ENCODE peak calls at places on chromosomes 1 and 21, in seven cellular contexts. One of them, this sample, is unnamed.

GRCh38 chr1:155196893-155197638 is 10.6 kb downstream of the THBS3 start:
- DNase-seq in ovary: peak; percentile 86
- DNase-seq in OCI-LY7: no peak
- DNase-seq in Peyer's patch: peak; percentile 45
- DNase-seq in mammary epithelial cell: no peak
- DNase-seq in cardiac muscle cell: no peak
- DNase-seq in endothelial cell of umbilical vein: no peak
- DNase-seq in this sample: no peak

GRCh38 chr21:19123053-19123452 is 719.5 kb upstream of the TMPRSS15 start:
- DNase-seq in Peyer's patch: no peak
- DNase-seq in endothelial cell of umbilical vein: no peak
- DNase-seq in cardiac muscle cell: no peak
- DNase-seq in mammary epithelial cell: no peak
- DNase-seq in OCI-LY7: no peak
- DNase-seq in ovary: no peak
- DNase-seq in this sample: no peak

GRCh38 chr1:25435315-25436103 is 4.8 kb downstream of the MACO1 start:
- DNase-seq in cardiac muscle cell: peak; percentile 30
- DNase-seq in endothelial cell of umbilical vein: peak; percentile 12
- DNase-seq in mammary epithelial cell: peak; percentile 9
- DNase-seq in OCI-LY7: peak; percentile 22
- DNase-seq in ovary: no peak
- DNase-seq in Peyer's patch: no peak
- DNase-seq in this sample: no peak

GRCh38 chr1:165900576-165901380 is 73.4 kb downstream of the UCK2 start:
- DNase-seq in Peyer's patch: no peak
- DNase-seq in mammary epithelial cell: peak; percentile 78
- DNase-seq in ovary: peak; percentile 39
- DNase-seq in endothelial cell of umbilical vein: peak; percentile 90
- DNase-seq in cardiac muscle cell: peak; percentile 64
- DNase-seq in OCI-LY7: no peak
- DNase-seq in this sample: no peak

GRCh38 chr1:118974641-118975040 is 13.5 kb downstream of the TBX15 start:
- DNase-seq in endothelial cell of umbilical vein: no peak
- DNase-seq in OCI-LY7: no peak
- DNase-seq in Peyer's patch: no peak
- DNase-seq in mammary epithelial cell: no peak
- DNase-seq in cardiac muscle cell: no peak
- DNase-seq in ovary: no peak
- DNase-seq in this sample: no peak

GRCh38 chr1:165717918-165718515 is 19.7 kb upstream of the ALDH9A1 start:
- DNase-seq in cardiac muscle cell: peak; percentile 79
- DNase-seq in mammary epithelial cell: peak; percentile 52
- DNase-seq in endothelial cell of umbilical vein: peak; percentile 68
- DNase-seq in OCI-LY7: peak; percentile 74
- DNase-seq in Peyer's patch: peak; percentile 77
- DNase-seq in ovary: no peak
- DNase-seq in this sample: no peak

GRCh38 chr1:29643838-29644440 is 407.6 kb downstream of the PTPRU start:
- DNase-seq in OCI-LY7: no peak
- DNase-seq in Peyer's patch: no peak
- DNase-seq in cardiac muscle cell: no peak
- DNase-seq in endothelial cell of umbilical vein: no peak
- DNase-seq in ovary: no peak
- DNase-seq in mammary epithelial cell: no peak
- DNase-seq in this sample: no peak

GRCh38 chr1:41501581-41501980 is 17.1 kb upstream of the EDN2 start:
- DNase-seq in ovary: no peak
- DNase-seq in mammary epithelial cell: no peak
- DNase-seq in endothelial cell of umbilical vein: no peak
- DNase-seq in Peyer's patch: peak; percentile 90
- DNase-seq in cardiac muscle cell: no peak
- DNase-seq in OCI-LY7: no peak
- DNase-seq in this sample: no peak

DNA sequence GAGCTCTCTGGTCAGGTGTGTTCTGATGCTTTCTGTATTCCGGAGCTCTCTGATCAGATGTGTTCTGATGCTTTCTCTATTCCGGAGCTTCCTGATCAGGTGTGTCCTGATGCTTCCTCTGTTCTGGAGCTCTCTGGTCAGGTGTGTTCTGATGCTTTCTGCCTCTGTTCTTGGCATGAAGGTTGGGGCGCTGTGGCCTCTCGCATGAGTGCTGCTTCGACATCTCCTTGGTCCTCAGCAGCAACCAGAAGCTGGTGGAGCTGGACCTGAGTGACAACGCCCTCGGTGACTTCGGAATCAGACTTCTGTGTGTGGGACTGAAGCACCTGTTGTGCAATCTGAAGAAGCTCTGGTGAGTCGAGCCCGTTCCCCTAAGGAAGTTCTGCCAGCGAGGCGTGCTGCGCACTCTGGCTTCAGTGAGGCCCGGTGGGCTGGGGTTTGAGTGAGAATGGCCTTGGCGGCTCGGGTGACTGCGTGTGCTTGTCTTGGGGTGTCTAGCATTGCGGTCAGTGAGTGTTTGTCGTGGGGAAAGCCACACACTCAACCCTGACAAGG is 18.0 kb downstream of the NLRP3 start:
- DNase-seq in endothelial cell of umbilical vein: no peak
- DNase-seq in cardiac muscle cell: no peak
- DNase-seq in Peyer's patch: no peak
- DNase-seq in ovary: no peak
- DNase-seq in mammary epithelial cell: no peak
- DNase-seq in OCI-LY7: no peak
- DNase-seq in this sample: no peak
- H3K36me3 ChIP-seq in endothelial cell of umbilical vein: no peaks in the 10 kb centered on the region
- H3K36me3 ChIP-seq in cardiac muscle cell: no peaks in the 10 kb centered on the region
- H3K36me3 ChIP-seq in Peyer's patch: no peaks in the 10 kb centered on the region
- H3K36me3 ChIP-seq in ovary: no peaks in the 10 kb centered on the region
- H3K36me3 ChIP-seq in mammary epithelial cell: no peaks in the 10 kb centered on the region
- H3K36me3 ChIP-seq in OCI-LY7: no peaks in the 10 kb centered on the region
- H3K36me3 ChIP-seq in this sample: no peaks in the 10 kb centered on the region

DNA sequence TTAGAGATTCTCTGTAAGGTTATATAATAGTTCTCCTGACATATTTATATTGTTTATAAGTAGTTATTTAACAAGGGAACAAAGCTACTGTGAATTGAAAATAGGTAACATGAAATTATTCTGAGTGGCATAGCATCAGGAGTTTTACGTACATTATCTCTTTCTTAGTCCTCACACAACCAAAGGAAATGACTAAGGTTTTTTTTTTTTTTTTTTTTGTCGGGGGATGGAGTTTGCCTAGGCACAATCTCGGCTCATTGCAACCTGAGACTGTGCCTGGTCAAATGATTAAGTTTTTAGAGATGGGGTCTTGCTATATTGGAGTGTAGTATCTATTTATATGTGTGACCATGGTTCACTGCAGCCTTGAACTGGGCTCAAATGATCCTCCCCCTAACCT is 24.9 kb downstream of the TMED5 start:
- DNase-seq in Peyer's patch: no peak
- DNase-seq in endothelial cell of umbilical vein: peak; percentile 44
- DNase-seq in cardiac muscle cell: no peak
- DNase-seq in OCI-LY7: no peak
- DNase-seq in ovary: no peak
- DNase-seq in mammary epithelial cell: peak; percentile 6
- DNase-seq in this sample: no peak
- TF ChIP-seq CTCF in Peyer's patch: no peak
- TF ChIP-seq CTCF in endothelial cell of umbilical vein: no peak
- TF ChIP-seq CTCF in cardiac muscle cell: no peak
- TF ChIP-seq CTCF in OCI-LY7: no peak
- TF ChIP-seq CTCF in ovary: no peak
- TF ChIP-seq CTCF in mammary epithelial cell: no peak
- TF ChIP-seq CTCF in this sample: no peak

DNA sequence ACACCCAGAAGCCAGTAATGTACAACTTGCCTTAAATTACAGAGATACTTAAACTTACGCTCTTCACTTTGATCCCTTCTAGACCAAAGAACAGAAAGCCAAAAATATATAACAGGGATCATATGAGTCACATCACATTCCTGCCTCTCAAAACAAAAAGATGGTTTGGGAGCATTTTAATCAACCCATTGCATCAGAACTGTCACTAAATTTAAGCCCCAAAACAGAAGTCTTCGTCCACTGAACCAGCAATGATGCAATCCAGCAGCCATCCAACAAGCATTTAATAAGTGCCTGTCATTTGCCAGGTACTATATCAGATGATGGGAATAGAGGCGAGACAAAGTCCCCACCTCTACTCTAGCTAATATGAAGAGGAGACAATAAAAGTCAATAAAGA is 42.7 kb upstream of the GLIS1 start:
- DNase-seq in ovary: no peak
- DNase-seq in mammary epithelial cell: no peak
- DNase-seq in OCI-LY7: no peak
- DNase-seq in cardiac muscle cell: peak; percentile 46
- DNase-seq in Peyer's patch: no peak
- DNase-seq in endothelial cell of umbilical vein: no peak
- DNase-seq in this sample: no peak
- H3K36me3 ChIP-seq in ovary: no peaks in the 10 kb centered on the region
- H3K36me3 ChIP-seq in mammary epithelial cell: peaks cover 11% of the 10 kb centered on the region
- H3K36me3 ChIP-seq in OCI-LY7: peaks cover 96% of the 10 kb centered on the region
- H3K36me3 ChIP-seq in cardiac muscle cell: no peaks in the 10 kb centered on the region
- H3K36me3 ChIP-seq in Peyer's patch: no peaks in the 10 kb centered on the region
- H3K36me3 ChIP-seq in endothelial cell of umbilical vein: peaks cover 6% of the 10 kb centered on the region
- H3K36me3 ChIP-seq in this sample: peaks cover 6% of the 10 kb centered on the region

DNA sequence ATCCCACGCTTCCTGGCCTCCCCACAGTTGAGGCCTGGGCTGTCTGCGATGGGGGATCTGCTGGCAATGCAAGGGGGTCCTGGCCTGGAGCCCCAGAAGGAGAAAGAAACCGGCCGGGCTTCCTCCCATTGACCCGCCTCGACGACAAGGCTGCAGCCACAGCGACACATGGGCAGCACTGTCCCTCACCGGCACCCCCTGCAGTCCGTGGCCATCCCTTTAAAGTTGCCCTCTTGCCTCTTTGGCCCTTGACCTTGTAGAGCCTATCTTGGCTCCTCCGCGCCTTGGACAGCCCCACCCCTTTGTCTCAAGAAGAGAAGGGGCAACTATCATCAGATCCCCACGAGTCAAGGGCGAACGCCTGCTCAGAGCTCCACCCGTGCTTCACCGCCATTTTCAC is 106.0 kb downstream of the CASZ1 start:
- DNase-seq in cardiac muscle cell: no peak
- DNase-seq in OCI-LY7: no peak
- DNase-seq in mammary epithelial cell: no peak
- DNase-seq in Peyer's patch: no peak
- DNase-seq in endothelial cell of umbilical vein: no peak
- DNase-seq in ovary: no peak
- DNase-seq in this sample: no peak
- TF ChIP-seq CTCF in cardiac muscle cell: no peak
- TF ChIP-seq CTCF in OCI-LY7: no peak
- TF ChIP-seq CTCF in mammary epithelial cell: peak; percentile 16
- TF ChIP-seq CTCF in Peyer's patch: no peak
- TF ChIP-seq CTCF in endothelial cell of umbilical vein: no peak
- TF ChIP-seq CTCF in ovary: no peak
- TF ChIP-seq CTCF in this sample: no peak

GRCh38 chr1:235980976-235981375 is 83.9 kb downstream of the NID1 start:
- DNase-seq in endothelial cell of umbilical vein: no peak
- DNase-seq in mammary epithelial cell: no peak
- DNase-seq in cardiac muscle cell: no peak
- DNase-seq in ovary: no peak
- DNase-seq in OCI-LY7: no peak
- DNase-seq in Peyer's patch: no peak
- DNase-seq in this sample: no peak
- H3K36me3 ChIP-seq in endothelial cell of umbilical vein: peaks cover 2% of the 10 kb centered on the region
- H3K36me3 ChIP-seq in mammary epithelial cell: no peaks in the 10 kb centered on the region
- H3K36me3 ChIP-seq in cardiac muscle cell: peaks cover 22% of the 10 kb centered on the region
- H3K36me3 ChIP-seq in ovary: no peaks in the 10 kb centered on the region
- H3K36me3 ChIP-seq in OCI-LY7: no peaks in the 10 kb centered on the region
- H3K36me3 ChIP-seq in Peyer's patch: no peaks in the 10 kb centered on the region
- H3K36me3 ChIP-seq in this sample: peaks cover 31% of the 10 kb centered on the region

DNA sequence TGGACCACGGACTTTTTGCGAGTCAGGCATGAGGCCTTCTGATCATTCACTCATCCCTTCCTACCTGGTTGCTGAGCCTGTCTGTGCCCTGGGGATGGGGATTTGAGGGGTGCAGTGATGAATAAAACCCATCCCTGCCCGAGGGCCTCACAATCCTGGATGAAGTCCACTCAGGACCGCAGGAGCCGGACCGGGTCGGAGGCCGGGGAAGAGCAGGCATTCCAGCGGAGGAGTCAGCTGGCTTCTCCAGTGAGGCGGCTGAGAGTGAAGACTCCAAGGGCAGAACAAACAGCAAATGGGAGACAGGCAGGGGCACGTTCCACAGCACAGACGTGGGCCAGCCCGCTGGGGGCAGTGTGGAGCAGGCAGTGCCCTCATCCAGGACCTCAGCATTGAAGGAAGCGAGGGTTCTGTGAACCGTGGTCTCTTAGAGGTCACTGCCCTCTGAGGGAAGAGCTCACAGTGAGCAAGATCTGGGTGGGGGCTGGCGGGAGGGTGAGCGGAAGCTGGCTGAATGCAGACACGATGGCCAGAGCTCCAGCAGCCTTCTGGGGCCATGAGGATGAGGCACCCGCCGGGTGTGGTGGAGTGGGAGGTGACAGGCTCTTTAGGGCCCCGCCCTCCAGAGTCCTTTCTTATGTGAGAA is 10.9 kb upstream of the LRRC3 start:
- DNase-seq in mammary epithelial cell: no peak
- DNase-seq in Peyer's patch: no peak
- DNase-seq in ovary: no peak
- DNase-seq in cardiac muscle cell: no peak
- DNase-seq in OCI-LY7: peak; percentile 10
- DNase-seq in endothelial cell of umbilical vein: no peak
- DNase-seq in this sample: no peak
- TF ChIP-seq CTCF in mammary epithelial cell: no peak
- TF ChIP-seq CTCF in Peyer's patch: no peak
- TF ChIP-seq CTCF in ovary: no peak
- TF ChIP-seq CTCF in cardiac muscle cell: no peak
- TF ChIP-seq CTCF in OCI-LY7: peak; percentile 63
- TF ChIP-seq CTCF in endothelial cell of umbilical vein: peak; percentile 19
- TF ChIP-seq CTCF in this sample: no peak

GRCh38 chr1:114771992-114772391 is 8.5 kb downstream of the SIKE1 start:
- DNase-seq in OCI-LY7: no peak
- DNase-seq in Peyer's patch: no peak
- DNase-seq in endothelial cell of umbilical vein: no peak
- DNase-seq in ovary: no peak
- DNase-seq in mammary epithelial cell: no peak
- DNase-seq in cardiac muscle cell: no peak
- DNase-seq in this sample: no peak

GRCh38 chr1:114770989-114771388 is 9.5 kb downstream of the SIKE1 start:
- DNase-seq in Peyer's patch: no peak
- DNase-seq in mammary epithelial cell: no peak
- DNase-seq in OCI-LY7: no peak
- DNase-seq in endothelial cell of umbilical vein: no peak
- DNase-seq in ovary: no peak
- DNase-seq in cardiac muscle cell: no peak
- DNase-seq in this sample: no peak
- H3K36me3 ChIP-seq in Peyer's patch: no peaks in the 10 kb centered on the region
- H3K36me3 ChIP-seq in mammary epithelial cell: peaks cover 21% of the 10 kb centered on the region
- H3K36me3 ChIP-seq in OCI-LY7: peaks cover 55% of the 10 kb centered on the region
- H3K36me3 ChIP-seq in endothelial cell of umbilical vein: peaks cover 1% of the 10 kb centered on the region
- H3K36me3 ChIP-seq in ovary: no peaks in the 10 kb centered on the region
- H3K36me3 ChIP-seq in cardiac muscle cell: peaks cover 42% of the 10 kb centered on the region
- H3K36me3 ChIP-seq in this sample: no peaks in the 10 kb centered on the region

GRCh38 chr21:32311621-32312020 is 13.0 kb downstream of the MRAP start:
- DNase-seq in OCI-LY7: no peak
- DNase-seq in ovary: no peak
- DNase-seq in mammary epithelial cell: no peak
- DNase-seq in endothelial cell of umbilical vein: no peak
- DNase-seq in cardiac muscle cell: no peak
- DNase-seq in Peyer's patch: no peak
- DNase-seq in this sample: no peak
- TF ChIP-seq CTCF in OCI-LY7: no peak
- TF ChIP-seq CTCF in ovary: no peak
- TF ChIP-seq CTCF in mammary epithelial cell: no peak
- TF ChIP-seq CTCF in endothelial cell of umbilical vein: no peak
- TF ChIP-seq CTCF in cardiac muscle cell: no peak
- TF ChIP-seq CTCF in Peyer's patch: no peak
- TF ChIP-seq CTCF in this sample: no peak